ENCODE peak calls at places on chromosomes 7 and 10, in seven cellular contexts. G is HepG2, O is GM12892, Q is SK-N-SH, I is GM12878, H is K562, Z is H1. P is an unnamed sample.

GRCh38 chr7:136530831-136531230 is 337.6 kb upstream of the CHRM2 start:
- DNase-seq in G (no peak), O (no peak), Q (peak; percentile 21), I (no peak), H (no peak), Z (no peak), P (no peak)

GRCh38 chr10:70722820-70723424 is 50.6 kb downstream of the ADAMTS14 start:
- DNase-seq in G (no peak), O (no peak), Q (no peak), I (no peak), H (no peak), Z (no peak), P (no peak)

GRCh38 chr7:25805027-25805687 is 346.8 kb upstream of the NFE2L3 start:
- DNase-seq in G (no peak), O (no peak), Q (no peak), I (no peak), H (no peak), Z (no peak), P (no peak)

GRCh38 chr10:122147731-122148130 is 123.4 kb upstream of the BTBD16 start:
- DNase-seq in G (no peak), O (no peak), Q (no peak), I (no peak), H (no peak), Z (no peak), P (no peak)

GRCh38 chr7:43294080-43294630 is 181.7 kb downstream of the HECW1 start:
- DNase-seq in G (no peak), O (no peak), Q (no peak), I (no peak), H (no peak), Z (no peak), P (no peak)

GRCh38 chr10:110354322-110354766 is 49.6 kb upstream of the SMNDC1 start:
- DNase-seq in G (peak; percentile 41), O (no peak), Q (peak; percentile 74), I (peak; percentile 58), H (peak; percentile 54), Z (peak; percentile 92), P (no peak)

GRCh38 chr7:27684491-27684890 is 21.8 kb upstream of the HIBADH start:
- DNase-seq in G (no peak), O (no peak), Q (no peak), I (no peak), H (no peak), Z (no peak), P (no peak)

GRCh38 chr7:87600130-87601124 is at the start of gene ABCB1:
- DNase-seq in G (peak; percentile 63), O (peak; percentile 28), Q (peak; percentile 91), I (no peak), H (no peak), Z (peak; percentile 74), P (peak; percentile 23)

GRCh38 chr10:95233377-95234034 is 39.5 kb downstream of the ACSM6 start:
- DNase-seq in G (no peak), O (no peak), Q (no peak), I (no peak), H (no peak), Z (no peak), P (no peak)

GRCh38 chr7:29929018-29929807 is 60.4 kb downstream of the SCRN1 start:
- DNase-seq in G (no peak), O (no peak), Q (no peak), I (no peak), H (no peak), Z (no peak), P (no peak)

GRCh38 chr7:143318661-143319060 is 2.8 kb downstream of the CLCN1 start:
- DNase-seq in G (peak; percentile 20), O (no peak), Q (no peak), I (no peak), H (no peak), Z (no peak), P (no peak)

GRCh38 chr10:34249634-34250033 is 565.5 kb downstream of the PARD3 start:
- DNase-seq in G (peak; percentile 34), O (no peak), Q (peak; percentile 35), I (no peak), H (no peak), Z (no peak), P (peak; percentile 12)

DNA sequence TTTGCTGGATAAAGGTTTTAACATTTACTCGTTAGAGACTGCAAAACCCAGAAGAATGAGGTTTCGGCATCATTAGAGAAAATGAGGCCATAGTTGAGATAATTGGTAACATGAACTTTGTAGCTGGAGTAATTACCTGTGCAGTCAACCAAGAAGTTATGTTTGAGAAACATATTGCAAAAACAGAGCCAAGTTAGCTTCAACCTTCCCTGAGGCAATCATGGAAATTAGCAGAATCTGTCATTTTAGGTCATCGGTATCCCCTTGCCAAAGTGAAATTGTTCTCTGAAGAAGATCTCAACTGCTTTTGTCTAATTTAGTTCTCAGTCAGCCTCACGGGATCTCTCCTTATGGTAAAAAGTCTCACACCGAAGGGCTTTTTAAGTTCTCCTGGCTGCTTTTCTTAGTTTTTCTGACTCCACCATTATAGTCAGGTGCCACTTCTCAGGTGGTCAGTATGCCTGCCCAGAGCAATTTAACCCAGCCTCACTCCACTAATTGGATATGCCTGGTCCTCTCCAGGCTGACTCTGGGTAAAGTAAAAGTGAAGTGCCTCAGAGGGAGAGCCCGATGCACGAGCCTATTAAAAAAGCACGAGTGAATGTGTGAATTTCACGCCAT is 52.5 kb downstream of the NRCAM start:
- DNase-seq in G (no peak), O (no peak), Q (peak; percentile 25), I (no peak), H (no peak), Z (no peak), P (no peak)
- TF ChIP-seq TAF1 in G (no peak), O (no peak), Q (no peak), I (no peak), H (no peak), Z (no peak), P (no peak)

GRCh38 chr7:70766694-70767093 is 365.2 kb upstream of the GALNT17 start:
- DNase-seq in G (no peak), O (no peak), Q (no peak), I (no peak), H (no peak), Z (no peak), P (no peak)

GRCh38 chr7:70764701-70765208 is 367.2 kb upstream of the GALNT17 start:
- DNase-seq in G (no peak), O (no peak), Q (no peak), I (no peak), H (no peak), Z (no peak), P (no peak)

GRCh38 chr7:70764004-70764691 is 367.8 kb upstream of the GALNT17 start:
- DNase-seq in G (no peak), O (peak; percentile 49), Q (no peak), I (peak; percentile 98), H (no peak), Z (no peak), P (peak; percentile 64)

GRCh38 chr7:70765651-70766050 is 366.3 kb upstream of the GALNT17 start:
- DNase-seq in G (no peak), O (no peak), Q (no peak), I (no peak), H (no peak), Z (no peak), P (no peak)

DNA sequence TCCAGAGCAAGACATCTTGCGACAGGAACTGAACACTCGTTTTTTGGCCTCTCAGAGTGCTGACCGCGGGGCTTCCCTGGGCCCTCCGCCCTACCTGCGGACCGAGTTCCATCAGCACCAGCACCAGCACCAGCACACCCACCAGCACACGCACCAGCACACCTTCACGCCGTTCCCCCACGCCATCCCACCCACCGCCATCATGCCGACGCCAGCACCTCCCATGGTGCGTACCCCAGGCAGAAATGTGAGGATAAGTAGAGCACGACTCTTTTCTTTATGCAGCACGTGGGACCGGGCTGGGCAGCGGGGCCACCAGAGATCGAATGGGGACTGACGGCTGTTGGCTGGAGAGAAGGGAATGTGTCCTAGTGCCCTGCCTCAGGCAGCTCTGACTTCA is 365.8 kb upstream of the GALNT17 start:
- DNase-seq in G (no peak), O (no peak), Q (no peak), I (no peak), H (no peak), Z (no peak), P (no peak)
- TF ChIP-seq POLR2AphosphoS5 in G (no peak), O (no peak), Q (no peak), I (no peak), H (no peak), Z (no peak), P (no peak)

DNA sequence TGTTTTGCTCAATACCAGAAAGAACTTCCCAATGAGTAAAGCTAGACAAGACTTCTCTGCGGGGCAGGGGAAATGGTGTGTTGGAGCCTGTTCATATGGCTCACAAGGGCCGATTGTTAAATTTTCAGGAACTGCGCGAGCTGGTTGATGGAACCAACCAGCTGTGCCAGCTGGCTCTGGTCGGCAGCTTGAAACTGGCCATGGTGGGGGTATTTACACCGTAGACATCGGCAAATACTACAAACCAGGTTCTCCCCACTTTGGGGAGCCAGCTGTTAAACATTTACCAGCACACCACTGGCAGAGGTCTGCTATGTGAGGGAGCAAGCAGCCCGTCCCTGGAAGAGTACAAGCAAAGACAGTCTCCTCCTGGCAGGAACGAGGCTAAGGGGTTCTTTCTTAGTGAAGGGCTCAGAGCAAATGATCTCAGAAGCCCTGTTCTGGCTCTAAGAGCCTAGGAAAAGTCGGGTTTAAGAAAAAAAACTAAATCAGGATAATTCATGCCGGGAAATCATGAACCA is 8.8 kb upstream of the ZMIZ1 start:
- DNase-seq in G (peak; percentile 86), O (no peak), Q (no peak), I (no peak), H (no peak), Z (no peak), P (no peak)
- TF ChIP-seq TAF1 in G (no peak), O (no peak), Q (no peak), I (no peak), H (no peak), Z (no peak), P (no peak)

GRCh38 chr10:24449769-24450310 is 240.9 kb downstream of the KIAA1217 start:
- DNase-seq in G (no peak), O (no peak), Q (no peak), I (no peak), H (no peak), Z (no peak), P (no peak)

GRCh38 chr10:24451325-24451820 is 242.4 kb downstream of the KIAA1217 start:
- DNase-seq in G (no peak), O (no peak), Q (no peak), I (no peak), H (no peak), Z (no peak), P (no peak)

GRCh38 chr10:24446739-24447138 is 237.8 kb downstream of the KIAA1217 start:
- DNase-seq in G (no peak), O (no peak), Q (no peak), I (no peak), H (no peak), Z (no peak), P (no peak)

GRCh38 chr10:24449334-24449740 is 240.4 kb downstream of the KIAA1217 start:
- DNase-seq in G (no peak), O (no peak), Q (no peak), I (no peak), H (no peak), Z (no peak), P (no peak)

DNA sequence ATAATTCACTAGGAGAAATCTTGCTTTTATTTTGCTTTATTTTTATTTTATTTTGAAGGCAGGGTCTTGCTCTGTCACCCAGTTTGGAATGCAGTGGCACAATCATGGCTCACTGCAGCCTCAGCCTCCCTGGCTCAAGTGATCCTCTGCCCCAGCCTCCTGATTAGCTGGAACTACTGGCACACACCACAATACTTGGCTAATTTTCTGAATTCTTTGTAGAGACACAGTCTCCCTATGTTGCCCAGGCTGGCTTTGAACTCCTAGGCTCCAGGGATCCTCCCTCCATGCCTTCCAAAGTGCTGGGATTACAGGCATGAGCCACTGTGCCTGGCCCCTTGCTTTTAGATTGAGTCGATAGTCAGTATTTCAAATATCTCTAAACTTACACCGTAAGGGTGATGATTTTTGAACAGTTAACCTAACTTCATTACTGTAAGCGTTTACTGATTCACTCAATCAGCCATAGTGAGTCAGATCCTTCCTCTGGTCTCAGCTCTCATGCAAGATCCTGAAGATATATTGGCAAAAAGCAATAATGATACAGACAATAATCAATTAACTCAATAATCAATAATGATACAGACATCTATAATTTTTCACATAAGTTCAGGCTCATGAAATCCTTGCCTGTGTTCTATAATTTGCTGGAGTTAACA is 239.5 kb downstream of the KIAA1217 start:
- DNase-seq in G (no peak), O (no peak), Q (no peak), I (no peak), H (no peak), Z (no peak), P (no peak)
- TF ChIP-seq POLR2AphosphoS5 in G (no peak), O (no peak), Q (no peak), I (no peak), H (no peak), Z (no peak), P (no peak)